ENCODE peak calls at places on chromosome 18, in nine cellular contexts. One of them, this sample, is unnamed.

GRCh38 chr18:73750052-73750451 is 397.6 kb downstream of the FBXO15 start:
- DNase-seq in K562: no peak
- DNase-seq in heart right ventricle: no peak
- DNase-seq in mammary epithelial cell: no peak
- DNase-seq in cardiac muscle cell: no peak
- DNase-seq in adrenal gland: no peak
- DNase-seq in uterus: no peak
- DNase-seq in endodermal cell: no peak
- DNase-seq in HAP-1: no peak
- DNase-seq in this sample: no peak

GRCh38 chr18:37541517-37541916 is 24.1 kb downstream of the CELF4 start:
- DNase-seq in K562: no peak
- DNase-seq in heart right ventricle: no peak
- DNase-seq in mammary epithelial cell: no peak
- DNase-seq in cardiac muscle cell: no peak
- DNase-seq in adrenal gland: no peak
- DNase-seq in uterus: no peak
- DNase-seq in endodermal cell: no peak
- DNase-seq in HAP-1: no peak
- DNase-seq in this sample: no peak

GRCh38 chr18:35998967-35999366 is 26.5 kb downstream of the RMP24 start:
- DNase-seq in K562: peak
- DNase-seq in heart right ventricle: no peak
- DNase-seq in mammary epithelial cell: no peak
- DNase-seq in cardiac muscle cell: peak
- DNase-seq in adrenal gland: no peak
- DNase-seq in uterus: no peak
- DNase-seq in endodermal cell: no peak
- DNase-seq in HAP-1: peak
- DNase-seq in this sample: no peak

GRCh38 chr18:49174478-49174877 is 223.7 kb upstream of the SMAD7 start:
- DNase-seq in K562: no peak
- DNase-seq in heart right ventricle: no peak
- DNase-seq in mammary epithelial cell: peak
- DNase-seq in cardiac muscle cell: peak
- DNase-seq in adrenal gland: no peak
- DNase-seq in uterus: peak
- DNase-seq in endodermal cell: no peak
- DNase-seq in HAP-1: no peak
- DNase-seq in this sample: no peak

GRCh38 chr18:71598374-71598773 is 945.8 kb downstream of the CBLN2 start:
- DNase-seq in K562: no peak
- DNase-seq in heart right ventricle: no peak
- DNase-seq in mammary epithelial cell: no peak
- DNase-seq in cardiac muscle cell: peak
- DNase-seq in adrenal gland: no peak
- DNase-seq in uterus: no peak
- DNase-seq in endodermal cell: no peak
- DNase-seq in HAP-1: no peak
- DNase-seq in this sample: no peak

GRCh38 chr18:58887613-58887963 is 22.9 kb downstream of the ZNF532 start:
- DNase-seq in K562: no peak
- DNase-seq in heart right ventricle: peak
- DNase-seq in mammary epithelial cell: peak
- DNase-seq in cardiac muscle cell: peak
- DNase-seq in adrenal gland: peak
- DNase-seq in uterus: peak
- DNase-seq in endodermal cell: peak
- DNase-seq in HAP-1: no peak
- DNase-seq in this sample: peak

GRCh38 chr18:22241806-22242440 is 72.5 kb downstream of the GATA6 start:
- DNase-seq in K562: no peak
- DNase-seq in heart right ventricle: no peak
- DNase-seq in mammary epithelial cell: no peak
- DNase-seq in cardiac muscle cell: no peak
- DNase-seq in adrenal gland: no peak
- DNase-seq in uterus: no peak
- DNase-seq in endodermal cell: peak
- DNase-seq in HAP-1: no peak
- DNase-seq in this sample: no peak

GRCh38 chr18:41643427-41643826 is 311.6 kb upstream of the PIK3C3 start:
- DNase-seq in K562: no peak
- DNase-seq in heart right ventricle: no peak
- DNase-seq in mammary epithelial cell: no peak
- DNase-seq in cardiac muscle cell: no peak
- DNase-seq in adrenal gland: no peak
- DNase-seq in uterus: no peak
- DNase-seq in endodermal cell: no peak
- DNase-seq in HAP-1: no peak
- DNase-seq in this sample: no peak

GRCh38 chr18:36758623-36759022 is 70.2 kb downstream of the TPGS2 start:
- DNase-seq in K562: no peak
- DNase-seq in heart right ventricle: no peak
- DNase-seq in mammary epithelial cell: no peak
- DNase-seq in cardiac muscle cell: no peak
- DNase-seq in adrenal gland: no peak
- DNase-seq in uterus: no peak
- DNase-seq in endodermal cell: no peak
- DNase-seq in HAP-1: no peak
- DNase-seq in this sample: no peak

GRCh38 chr18:47929681-47930085 is 776 bp downstream of the SMAD2 start:
- DNase-seq in K562: no peak
- DNase-seq in heart right ventricle: no peak
- DNase-seq in mammary epithelial cell: peak
- DNase-seq in cardiac muscle cell: peak
- DNase-seq in adrenal gland: no peak
- DNase-seq in uterus: no peak
- DNase-seq in endodermal cell: no peak
- DNase-seq in HAP-1: no peak
- DNase-seq in this sample: no peak

GRCh38 chr18:6610436-6610835 is 119.1 kb upstream of the ARHGAP28 start:
- DNase-seq in K562: no peak
- DNase-seq in heart right ventricle: no peak
- DNase-seq in mammary epithelial cell: peak
- DNase-seq in cardiac muscle cell: no peak
- DNase-seq in adrenal gland: no peak
- DNase-seq in uterus: no peak
- DNase-seq in endodermal cell: no peak
- DNase-seq in HAP-1: no peak
- DNase-seq in this sample: no peak

GRCh38 chr18:21448301-21448700 is 152.2 kb downstream of the ESCO1 start:
- DNase-seq in K562: no peak
- DNase-seq in heart right ventricle: no peak
- DNase-seq in mammary epithelial cell: no peak
- DNase-seq in cardiac muscle cell: no peak
- DNase-seq in adrenal gland: no peak
- DNase-seq in uterus: no peak
- DNase-seq in endodermal cell: no peak
- DNase-seq in HAP-1: no peak
- DNase-seq in this sample: no peak

GRCh38 chr18:48825101-48825745 is 125.5 kb downstream of the SMAD7 start:
- DNase-seq in K562: no peak
- DNase-seq in heart right ventricle: no peak
- DNase-seq in mammary epithelial cell: no peak
- DNase-seq in cardiac muscle cell: peak
- DNase-seq in adrenal gland: peak
- DNase-seq in uterus: peak
- DNase-seq in endodermal cell: peak
- DNase-seq in HAP-1: no peak
- DNase-seq in this sample: no peak

GRCh38 chr18:45856526-45856925 is 31.1 kb downstream of the SIGLEC15 start:
- DNase-seq in K562: no peak
- DNase-seq in heart right ventricle: no peak
- DNase-seq in mammary epithelial cell: no peak
- DNase-seq in cardiac muscle cell: peak
- DNase-seq in adrenal gland: no peak
- DNase-seq in uterus: no peak
- DNase-seq in endodermal cell: no peak
- DNase-seq in HAP-1: no peak
- DNase-seq in this sample: no peak

GRCh38 chr18:57813245-57813644 is 10.1 kb upstream of the ATP8B1 start:
- DNase-seq in K562: no peak
- DNase-seq in heart right ventricle: no peak
- DNase-seq in mammary epithelial cell: peak
- DNase-seq in cardiac muscle cell: peak
- DNase-seq in adrenal gland: no peak
- DNase-seq in uterus: no peak
- DNase-seq in endodermal cell: no peak
- DNase-seq in HAP-1: no peak
- DNase-seq in this sample: no peak

GRCh38 chr18:73118121-73118816 is 250.5 kb upstream of the NETO1 start:
- DNase-seq in K562: no peak
- DNase-seq in heart right ventricle: no peak
- DNase-seq in mammary epithelial cell: peak
- DNase-seq in cardiac muscle cell: no peak
- DNase-seq in adrenal gland: no peak
- DNase-seq in uterus: no peak
- DNase-seq in endodermal cell: no peak
- DNase-seq in HAP-1: no peak
- DNase-seq in this sample: no peak

GRCh38 chr18:79952996-79953559 is 1.6 kb upstream of the SLC66A2 start:
- DNase-seq in K562: no peak
- DNase-seq in heart right ventricle: no peak
- DNase-seq in mammary epithelial cell: no peak
- DNase-seq in cardiac muscle cell: no peak
- DNase-seq in adrenal gland: no peak
- DNase-seq in uterus: no peak
- DNase-seq in endodermal cell: peak
- DNase-seq in HAP-1: no peak
- DNase-seq in this sample: no peak
- H3K4me3 ChIP-seq in K562: no peak
- H3K4me3 ChIP-seq in heart right ventricle: no peak
- H3K4me3 ChIP-seq in mammary epithelial cell: no peak
- H3K4me3 ChIP-seq in cardiac muscle cell: peak
- H3K4me3 ChIP-seq in adrenal gland: no peak
- H3K4me3 ChIP-seq in uterus: no peak
- H3K4me3 ChIP-seq in endodermal cell: no peak
- H3K4me3 ChIP-seq in HAP-1: no peak
- H3K4me3 ChIP-seq in this sample: no peak

GRCh38 chr18:11148655-11149440 is 521 bp downstream of the PIEZO2 start:
- DNase-seq in K562: no peak
- DNase-seq in heart right ventricle: no peak
- DNase-seq in mammary epithelial cell: no peak
- DNase-seq in cardiac muscle cell: peak
- DNase-seq in adrenal gland: no peak
- DNase-seq in uterus: no peak
- DNase-seq in endodermal cell: peak
- DNase-seq in HAP-1: no peak
- DNase-seq in this sample: no peak

GRCh38 chr18:11147962-11148654 is 1.3 kb downstream of the PIEZO2 start:
- DNase-seq in K562: no peak
- DNase-seq in heart right ventricle: no peak
- DNase-seq in mammary epithelial cell: no peak
- DNase-seq in cardiac muscle cell: peak
- DNase-seq in adrenal gland: no peak
- DNase-seq in uterus: no peak
- DNase-seq in endodermal cell: peak
- DNase-seq in HAP-1: no peak
- DNase-seq in this sample: no peak

GRCh38 chr18:11150271-11150615 is 874 bp upstream of the PIEZO2 start:
- DNase-seq in K562: no peak
- DNase-seq in heart right ventricle: no peak
- DNase-seq in mammary epithelial cell: no peak
- DNase-seq in cardiac muscle cell: no peak
- DNase-seq in adrenal gland: no peak
- DNase-seq in uterus: no peak
- DNase-seq in endodermal cell: peak
- DNase-seq in HAP-1: no peak
- DNase-seq in this sample: no peak

GRCh38 chr18:11147371-11147860 is 2.0 kb downstream of the PIEZO2 start:
- DNase-seq in K562: no peak
- DNase-seq in heart right ventricle: no peak
- DNase-seq in mammary epithelial cell: no peak
- DNase-seq in cardiac muscle cell: peak
- DNase-seq in adrenal gland: no peak
- DNase-seq in uterus: no peak
- DNase-seq in endodermal cell: peak
- DNase-seq in HAP-1: no peak
- DNase-seq in this sample: no peak

DNA sequence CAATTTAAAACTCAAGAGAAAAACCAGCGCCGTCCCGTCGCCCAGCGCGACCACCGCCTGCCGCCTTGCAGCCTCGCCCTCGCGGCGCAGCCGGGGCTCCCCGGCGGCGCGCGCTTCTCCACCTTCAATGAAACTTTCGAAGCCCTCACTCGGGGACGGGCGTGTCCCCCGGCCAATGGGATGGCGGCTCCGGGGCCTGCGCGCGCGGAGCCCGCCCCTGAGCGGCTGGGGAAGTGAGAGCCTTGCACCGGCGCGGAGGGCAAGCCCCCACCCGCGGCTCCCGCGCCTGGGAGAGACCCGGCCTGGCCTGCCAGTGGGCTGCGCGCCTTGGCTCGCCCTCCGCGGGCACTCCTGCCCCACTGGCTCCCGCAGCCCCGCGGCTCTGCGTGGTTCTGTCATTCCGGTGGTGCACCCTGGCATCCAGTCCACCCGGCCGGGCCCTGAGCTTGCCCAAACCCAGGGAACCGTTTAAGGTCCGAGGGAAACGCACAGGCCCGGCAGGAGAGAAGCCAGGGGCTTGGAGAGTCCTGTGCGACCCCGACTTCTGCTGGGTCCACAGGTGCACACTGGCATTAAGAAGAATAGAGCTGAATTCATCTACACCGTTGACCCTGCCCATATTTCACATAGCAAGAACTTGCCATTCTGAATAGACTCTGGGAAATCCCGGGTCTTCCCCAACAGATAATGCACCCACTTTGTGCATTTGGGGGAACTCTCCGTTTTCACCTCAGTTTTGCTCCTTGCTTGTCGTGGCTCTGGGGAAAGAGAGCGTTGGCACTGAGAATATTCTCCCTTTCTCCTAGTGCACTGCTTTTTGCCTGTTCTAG is at the start of gene PIEZO2:
- DNase-seq in K562: peak
- DNase-seq in heart right ventricle: peak
- DNase-seq in mammary epithelial cell: no peak
- DNase-seq in cardiac muscle cell: peak
- DNase-seq in adrenal gland: peak
- DNase-seq in uterus: no peak
- DNase-seq in endodermal cell: peak
- DNase-seq in HAP-1: no peak
- DNase-seq in this sample: peak
- H3K4me3 ChIP-seq in K562: no peak
- H3K4me3 ChIP-seq in heart right ventricle: peak
- H3K4me3 ChIP-seq in mammary epithelial cell: no peak
- H3K4me3 ChIP-seq in cardiac muscle cell: peak
- H3K4me3 ChIP-seq in adrenal gland: no peak
- H3K4me3 ChIP-seq in uterus: peak
- H3K4me3 ChIP-seq in endodermal cell: peak
- H3K4me3 ChIP-seq in HAP-1: no peak
- H3K4me3 ChIP-seq in this sample: peak

GRCh38 chr18:32770651-32771168 is 2.1 kb downstream of the KLHL14 start:
- DNase-seq in K562: no peak
- DNase-seq in heart right ventricle: no peak
- DNase-seq in mammary epithelial cell: no peak
- DNase-seq in cardiac muscle cell: no peak
- DNase-seq in adrenal gland: no peak
- DNase-seq in uterus: no peak
- DNase-seq in endodermal cell: peak
- DNase-seq in HAP-1: no peak
- DNase-seq in this sample: no peak
- H3K4me3 ChIP-seq in K562: no peak
- H3K4me3 ChIP-seq in heart right ventricle: peak
- H3K4me3 ChIP-seq in mammary epithelial cell: no peak
- H3K4me3 ChIP-seq in cardiac muscle cell: peak
- H3K4me3 ChIP-seq in adrenal gland: no peak
- H3K4me3 ChIP-seq in uterus: peak
- H3K4me3 ChIP-seq in endodermal cell: peak
- H3K4me3 ChIP-seq in HAP-1: no peak
- H3K4me3 ChIP-seq in this sample: peak

GRCh38 chr18:12911025-12911927 is 27.2 kb upstream of the PTPN2 start:
- DNase-seq in K562: no peak
- DNase-seq in heart right ventricle: peak
- DNase-seq in mammary epithelial cell: no peak
- DNase-seq in cardiac muscle cell: peak
- DNase-seq in adrenal gland: no peak
- DNase-seq in uterus: no peak
- DNase-seq in endodermal cell: peak
- DNase-seq in HAP-1: no peak
- DNase-seq in this sample: peak
- H3K4me3 ChIP-seq in K562: no peak
- H3K4me3 ChIP-seq in heart right ventricle: peak
- H3K4me3 ChIP-seq in mammary epithelial cell: no peak
- H3K4me3 ChIP-seq in cardiac muscle cell: no peak
- H3K4me3 ChIP-seq in adrenal gland: no peak
- H3K4me3 ChIP-seq in uterus: peak
- H3K4me3 ChIP-seq in endodermal cell: no peak
- H3K4me3 ChIP-seq in HAP-1: no peak
- H3K4me3 ChIP-seq in this sample: peak

This sample was measured in left ventricle myocardium inferior.